ENCODE peak calls at places on chromosomes 16 and 17, in five cellular contexts. H, D, K, S and N are unnamed samples.

GRCh38 chr17:41976142-41976768 is 9.7 kb downstream of the CNP start:
- DNase-seq in S (no peak), H (no peak), D (no peak), K (no peak), N (no peak)

GRCh38 chr17:3660311-3660891 is 8.0 kb downstream of the TAX1BP3 start:
- DNase-seq in S (no peak), D (no peak), H (no peak), K (no peak), N (no peak)

GRCh38 chr16:77306050-77306616 is 106.9 kb downstream of the SYCE1L start:
- DNase-seq in D (no peak), H (no peak), S (no peak), K (no peak), N (no peak)

GRCh38 chr16:87806246-87806607 is 40.4 kb upstream of the KLHDC4 start:
- DNase-seq in D (no peak), H (no peak), K (no peak), S (no peak), N (no peak)

GRCh38 chr17:59165933-59166342 is 10.4 kb downstream of the PRR11 start:
- DNase-seq in K (no peak), H (peak; percentile 78), D (no peak), S (no peak), N (no peak)

GRCh38 chr17:17663160-17664072 is 17.8 kb upstream of the RAI1 start:
- DNase-seq in K (peak; percentile 76), S (peak; percentile 23), H (peak; percentile 95), D (no peak), N (no peak)

GRCh38 chr17:14019186-14019956 is 49.9 kb upstream of the COX10 start:
- DNase-seq in K (no peak), D (no peak), S (no peak), H (no peak), N (no peak)

GRCh38 chr17:73343168-73343634 is 31.4 kb upstream of the CDC42EP4 start:
- DNase-seq in D (peak; percentile 74), S (no peak), H (peak; percentile 98), K (no peak), N (peak; percentile 89)

GRCh38 chr17:70434536-70435490 is 265.5 kb downstream of the KCNJ2 start:
- DNase-seq in D (no peak), S (no peak), H (peak; percentile 36), K (no peak), N (no peak)

GRCh38 chr17:40936976-40937375 is 470 bp downstream of the KRT23 start:
- DNase-seq in H (no peak), K (no peak), D (no peak), S (no peak), N (no peak)

GRCh38 chr16:63945805-63946204 is 1176.1 kb downstream of the CDH11 start:
- DNase-seq in H (no peak), S (no peak), K (no peak), D (no peak), N (no peak)

GRCh38 chr16:28106467-28106866 is 43.0 kb upstream of the GSG1L start:
- DNase-seq in S (no peak), K (peak; percentile 28), D (no peak), H (no peak), N (peak; percentile 2)

GRCh38 chr17:55237826-55238196 is 26.9 kb upstream of the HLF start:
- DNase-seq in H (no peak), S (no peak), K (peak; percentile 15), D (no peak), N (no peak)

GRCh38 chr16:66652661-66653060 is 43.9 kb downstream of the CMTM4 start:
- DNase-seq in D (no peak), K (no peak), H (no peak), S (no peak), N (no peak)

GRCh38 chr16:81467072-81467471 is 22.5 kb downstream of the CMIP start:
- DNase-seq in H (no peak), S (no peak), D (no peak), K (no peak), N (no peak)

GRCh38 chr17:71409712-71410111 is 711.1 kb upstream of the SOX9 start:
- DNase-seq in D (no peak), H (no peak), S (no peak), K (no peak), N (no peak)

GRCh38 chr17:66373944-66374817 is 71.8 kb downstream of the PRKCA start:
- DNase-seq in K (no peak), H (peak; percentile 90), D (no peak), S (no peak), N (no peak)

GRCh38 chr17:13154403-13154802 is 136.6 kb upstream of the ELAC2 start:
- DNase-seq in H (no peak), K (peak; percentile 41), S (no peak), D (no peak), N (no peak)